ENCODE peak calls at places on chromosomes 7 and 10, in ten cellular contexts. One of them, this sample, is unnamed.

GRCh38 chr10:10315989-10316388 is 701.7 kb upstream of the CELF2 start:
- DNase-seq in AG09319: no peak
- DNase-seq in A549: no peak
- DNase-seq in colonic mucosa: no peak
- DNase-seq in ELF-1: no peak
- DNase-seq in NCI-H1105 treated with DMSO at 0.1 percent for 48 hours: no peak
- DNase-seq in activated effector memory CD4-positive, alpha-beta T cell treated with Interleukin-2 at 50 U/mL for 16 hours: no peak
- DNase-seq in GM23248: no peak
- DNase-seq in heart left ventricle: no peak
- DNase-seq in skeletal muscle cell: no peak
- DNase-seq in this sample: no peak

GRCh38 chr10:69425513-69426298 is 9.0 kb upstream of the TACR2 start:
- DNase-seq in GM23248: no peak
- DNase-seq in NCI-H1105 treated with DMSO at 0.1 percent for 48 hours: no peak
- DNase-seq in skeletal muscle cell: no peak
- DNase-seq in A549: no peak
- DNase-seq in colonic mucosa: peak
- DNase-seq in activated effector memory CD4-positive, alpha-beta T cell treated with Interleukin-2 at 50 U/mL for 16 hours: peak
- DNase-seq in ELF-1: peak
- DNase-seq in AG09319: no peak
- DNase-seq in heart left ventricle: no peak
- DNase-seq in this sample: no peak

GRCh38 chr7:100719523-100720319 is 547 bp upstream of the EPO start:
- DNase-seq in heart left ventricle: no peak
- DNase-seq in ELF-1: peak
- DNase-seq in colonic mucosa: no peak
- DNase-seq in activated effector memory CD4-positive, alpha-beta T cell treated with Interleukin-2 at 50 U/mL for 16 hours: no peak
- DNase-seq in skeletal muscle cell: no peak
- DNase-seq in A549: peak
- DNase-seq in NCI-H1105 treated with DMSO at 0.1 percent for 48 hours: no peak
- DNase-seq in GM23248: peak
- DNase-seq in AG09319: no peak
- DNase-seq in this sample: peak

GRCh38 chr7:149558149-149558861 is 60.7 kb upstream of the ZNF746 start:
- DNase-seq in ELF-1: no peak
- DNase-seq in skeletal muscle cell: no peak
- DNase-seq in A549: no peak
- DNase-seq in GM23248: peak
- DNase-seq in heart left ventricle: no peak
- DNase-seq in NCI-H1105 treated with DMSO at 0.1 percent for 48 hours: no peak
- DNase-seq in AG09319: no peak
- DNase-seq in colonic mucosa: no peak
- DNase-seq in activated effector memory CD4-positive, alpha-beta T cell treated with Interleukin-2 at 50 U/mL for 16 hours: no peak
- DNase-seq in this sample: peak

GRCh38 chr7:149598721-149599308 is 101.2 kb upstream of the ZNF746 start:
- DNase-seq in ELF-1: peak
- DNase-seq in colonic mucosa: peak
- DNase-seq in A549: peak
- DNase-seq in AG09319: no peak
- DNase-seq in NCI-H1105 treated with DMSO at 0.1 percent for 48 hours: no peak
- DNase-seq in skeletal muscle cell: peak
- DNase-seq in activated effector memory CD4-positive, alpha-beta T cell treated with Interleukin-2 at 50 U/mL for 16 hours: no peak
- DNase-seq in GM23248: peak
- DNase-seq in heart left ventricle: no peak
- DNase-seq in this sample: peak

GRCh38 chr10:74575912-74576311 is 250.5 kb upstream of the KAT6B start:
- DNase-seq in heart left ventricle: no peak
- DNase-seq in GM23248: no peak
- DNase-seq in AG09319: no peak
- DNase-seq in NCI-H1105 treated with DMSO at 0.1 percent for 48 hours: no peak
- DNase-seq in skeletal muscle cell: no peak
- DNase-seq in activated effector memory CD4-positive, alpha-beta T cell treated with Interleukin-2 at 50 U/mL for 16 hours: no peak
- DNase-seq in colonic mucosa: no peak
- DNase-seq in ELF-1: no peak
- DNase-seq in A549: no peak
- DNase-seq in this sample: no peak

GRCh38 chr10:70977621-70978020 is 89.3 kb upstream of the PCBD1 start:
- DNase-seq in AG09319: no peak
- DNase-seq in activated effector memory CD4-positive, alpha-beta T cell treated with Interleukin-2 at 50 U/mL for 16 hours: no peak
- DNase-seq in heart left ventricle: no peak
- DNase-seq in GM23248: no peak
- DNase-seq in ELF-1: no peak
- DNase-seq in A549: no peak
- DNase-seq in skeletal muscle cell: no peak
- DNase-seq in NCI-H1105 treated with DMSO at 0.1 percent for 48 hours: no peak
- DNase-seq in colonic mucosa: no peak
- DNase-seq in this sample: no peak

GRCh38 chr10:129123428-129123827 is 343.6 kb upstream of the MGMT start:
- DNase-seq in heart left ventricle: no peak
- DNase-seq in GM23248: no peak
- DNase-seq in skeletal muscle cell: no peak
- DNase-seq in AG09319: no peak
- DNase-seq in ELF-1: no peak
- DNase-seq in activated effector memory CD4-positive, alpha-beta T cell treated with Interleukin-2 at 50 U/mL for 16 hours: no peak
- DNase-seq in A549: no peak
- DNase-seq in colonic mucosa: no peak
- DNase-seq in NCI-H1105 treated with DMSO at 0.1 percent for 48 hours: no peak
- DNase-seq in this sample: no peak

GRCh38 chr10:91768123-91768522 is 30.1 kb upstream of the TNKS2 start:
- DNase-seq in heart left ventricle: no peak
- DNase-seq in colonic mucosa: no peak
- DNase-seq in activated effector memory CD4-positive, alpha-beta T cell treated with Interleukin-2 at 50 U/mL for 16 hours: no peak
- DNase-seq in GM23248: peak
- DNase-seq in skeletal muscle cell: peak
- DNase-seq in ELF-1: no peak
- DNase-seq in AG09319: no peak
- DNase-seq in NCI-H1105 treated with DMSO at 0.1 percent for 48 hours: no peak
- DNase-seq in A549: no peak
- DNase-seq in this sample: peak

GRCh38 chr10:112782176-112782907 is 167.7 kb upstream of the TCF7L2 start:
- DNase-seq in AG09319: no peak
- DNase-seq in NCI-H1105 treated with DMSO at 0.1 percent for 48 hours: no peak
- DNase-seq in GM23248: peak
- DNase-seq in activated effector memory CD4-positive, alpha-beta T cell treated with Interleukin-2 at 50 U/mL for 16 hours: no peak
- DNase-seq in skeletal muscle cell: no peak
- DNase-seq in A549: no peak
- DNase-seq in colonic mucosa: peak
- DNase-seq in heart left ventricle: peak
- DNase-seq in ELF-1: no peak
- DNase-seq in this sample: no peak

GRCh38 chr10:60883187-60883586 is 60.8 kb downstream of the RHOBTB1 start:
- DNase-seq in AG09319: no peak
- DNase-seq in ELF-1: peak
- DNase-seq in GM23248: peak
- DNase-seq in skeletal muscle cell: no peak
- DNase-seq in heart left ventricle: peak
- DNase-seq in activated effector memory CD4-positive, alpha-beta T cell treated with Interleukin-2 at 50 U/mL for 16 hours: no peak
- DNase-seq in A549: peak
- DNase-seq in colonic mucosa: peak
- DNase-seq in NCI-H1105 treated with DMSO at 0.1 percent for 48 hours: no peak
- DNase-seq in this sample: peak

GRCh38 chr10:93063217-93063976 is 2.8 kb downstream of the CYP26C1 start:
- DNase-seq in AG09319: no peak
- DNase-seq in ELF-1: no peak
- DNase-seq in activated effector memory CD4-positive, alpha-beta T cell treated with Interleukin-2 at 50 U/mL for 16 hours: no peak
- DNase-seq in skeletal muscle cell: no peak
- DNase-seq in heart left ventricle: no peak
- DNase-seq in GM23248: no peak
- DNase-seq in colonic mucosa: no peak
- DNase-seq in NCI-H1105 treated with DMSO at 0.1 percent for 48 hours: no peak
- DNase-seq in A549: no peak
- DNase-seq in this sample: no peak

GRCh38 chr7:87452279-87452678 is 23.2 kb downstream of the ABCB4 start:
- DNase-seq in heart left ventricle: no peak
- DNase-seq in colonic mucosa: no peak
- DNase-seq in activated effector memory CD4-positive, alpha-beta T cell treated with Interleukin-2 at 50 U/mL for 16 hours: no peak
- DNase-seq in GM23248: no peak
- DNase-seq in ELF-1: no peak
- DNase-seq in AG09319: no peak
- DNase-seq in skeletal muscle cell: no peak
- DNase-seq in A549: peak
- DNase-seq in NCI-H1105 treated with DMSO at 0.1 percent for 48 hours: no peak
- DNase-seq in this sample: no peak

GRCh38 chr10:52578871-52579405 is 193.6 kb downstream of the MBL2 start:
- DNase-seq in AG09319: no peak
- DNase-seq in A549: no peak
- DNase-seq in ELF-1: no peak
- DNase-seq in GM23248: no peak
- DNase-seq in skeletal muscle cell: no peak
- DNase-seq in NCI-H1105 treated with DMSO at 0.1 percent for 48 hours: no peak
- DNase-seq in activated effector memory CD4-positive, alpha-beta T cell treated with Interleukin-2 at 50 U/mL for 16 hours: no peak
- DNase-seq in colonic mucosa: no peak
- DNase-seq in heart left ventricle: no peak
- DNase-seq in this sample: peak

GRCh38 chr10:11192304-11193018 is 174.8 kb downstream of the CELF2 start:
- DNase-seq in heart left ventricle: peak
- DNase-seq in activated effector memory CD4-positive, alpha-beta T cell treated with Interleukin-2 at 50 U/mL for 16 hours: no peak
- DNase-seq in skeletal muscle cell: no peak
- DNase-seq in GM23248: no peak
- DNase-seq in colonic mucosa: no peak
- DNase-seq in ELF-1: no peak
- DNase-seq in AG09319: no peak
- DNase-seq in NCI-H1105 treated with DMSO at 0.1 percent for 48 hours: no peak
- DNase-seq in A549: no peak
- DNase-seq in this sample: no peak

GRCh38 chr10:110168601-110169481 is 38.6 kb upstream of the MXI1 start:
- DNase-seq in heart left ventricle: peak
- DNase-seq in GM23248: no peak
- DNase-seq in AG09319: no peak
- DNase-seq in A549: no peak
- DNase-seq in activated effector memory CD4-positive, alpha-beta T cell treated with Interleukin-2 at 50 U/mL for 16 hours: no peak
- DNase-seq in skeletal muscle cell: no peak
- DNase-seq in colonic mucosa: no peak
- DNase-seq in NCI-H1105 treated with DMSO at 0.1 percent for 48 hours: no peak
- DNase-seq in ELF-1: no peak
- DNase-seq in this sample: no peak